ENCODE peak calls at places on chromosome 15, in seven cellular contexts. K is astrocyte of the spinal cord, C is endothelial cell of umbilical vein, Y is uterus, S is Panc1, Z is dorsolateral prefrontal cortex, G is A673. L is an unnamed sample.

GRCh38 chr15:31149987-31150386 is 48.5 kb upstream of the TRPM1 start:
- DNase-seq in K (no peak), C (no peak), Y (no peak), S (no peak), Z (no peak), G (no peak), L (no peak)

GRCh38 chr15:51861557-51862350 is 32.3 kb downstream of the TMOD3 start:
- DNase-seq in K (no peak), C (peak), Y (no peak), S (no peak), Z (no peak), G (no peak), L (no peak)

GRCh38 chr15:26294062-26294689 is 431.0 kb upstream of the ATP10A start:
- DNase-seq in K (no peak), C (no peak), Y (no peak), S (no peak), Z (no peak), G (no peak), L (no peak)

GRCh38 chr15:85976986-85977385 is 102.7 kb upstream of the AGBL1 start:
- DNase-seq in K (peak), C (no peak), Y (no peak), S (no peak), Z (no peak), G (no peak), L (no peak)

GRCh38 chr15:31125061-31125460 is 23.5 kb upstream of the TRPM1 start:
- DNase-seq in K (no peak), C (no peak), Y (no peak), S (no peak), Z (no peak), G (no peak), L (no peak)

GRCh38 chr15:57849332-57849731 is 142.8 kb downstream of the POLR2M start:
- DNase-seq in K (no peak), C (no peak), Y (no peak), S (no peak), Z (no peak), G (no peak), L (no peak)

GRCh38 chr15:91521996-91522395 is 331.5 kb upstream of the SLCO3A1 start:
- DNase-seq in K (peak), C (no peak), Y (no peak), S (no peak), Z (no peak), G (no peak), L (no peak)

GRCh38 chr15:66748320-66748779 is 46.3 kb downstream of the SMAD6 start:
- DNase-seq in K (peak), C (peak), Y (no peak), S (no peak), Z (no peak), G (no peak), L (no peak)

GRCh38 chr15:63943829-63944680 is 102.2 kb downstream of the DAPK2 start:
- DNase-seq in K (no peak), C (no peak), Y (no peak), S (no peak), Z (no peak), G (no peak), L (no peak)

GRCh38 chr15:65101418-65101890 is 13.5 kb downstream of the UBAP1L start:
- DNase-seq in K (peak), C (peak), Y (peak), S (peak), Z (peak), G (peak), L (no peak)

GRCh38 chr15:63048986-63049665 is 6.6 kb downstream of the TPM1 start:
- DNase-seq in K (peak), C (peak), Y (no peak), S (no peak), Z (peak), G (peak), L (no peak)

GRCh38 chr15:51876169-51876568 is 46.7 kb downstream of the TMOD3 start:
- DNase-seq in K (no peak), C (no peak), Y (no peak), S (no peak), Z (no peak), G (no peak), L (no peak)

GRCh38 chr15:59420986-59421618 is 16.9 kb upstream of the FAM81A start:
- DNase-seq in K (peak), C (peak), Y (no peak), S (no peak), Z (no peak), G (peak), L (no peak)
- TF ChIP-seq CTCF in K (no peak), C (no peak), Y (no peak), S (no peak), Z (no peak), G (no peak), L (no peak)

GRCh38 chr15:44535509-44536297 is 1.2 kb upstream of the EIF3J start:
- DNase-seq in K (no peak), C (no peak), Y (peak), S (no peak), Z (no peak), G (no peak), L (peak)

GRCh38 chr15:44535092-44535491 is 1.9 kb upstream of the EIF3J start:
- DNase-seq in K (no peak), C (no peak), Y (no peak), S (no peak), Z (no peak), G (no peak), L (no peak)

GRCh38 chr15:44530653-44531052 is 6.3 kb upstream of the EIF3J start:
- DNase-seq in K (no peak), C (no peak), Y (no peak), S (no peak), Z (no peak), G (no peak), L (no peak)

GRCh38 chr15:44529864-44530604 is 6.9 kb upstream of the EIF3J start:
- DNase-seq in K (no peak), C (no peak), Y (no peak), S (no peak), Z (no peak), G (no peak), L (no peak)

GRCh38 chr15:44532689-44533088 is 4.3 kb upstream of the EIF3J start:
- DNase-seq in K (no peak), C (no peak), Y (no peak), S (no peak), Z (no peak), G (peak), L (no peak)
- TF ChIP-seq CTCF in K (no peak), C (peak), Y (no peak), S (peak), Z (no peak), G (peak), L (no peak)

GRCh38 chr15:75034615-75035014 is 11.2 kb downstream of the PPCDC start:
- DNase-seq in K (no peak), C (no peak), Y (no peak), S (no peak), Z (no peak), G (no peak), L (no peak)
- TF ChIP-seq CTCF in K (no peak), C (no peak), Y (no peak), S (no peak), Z (no peak), G (no peak), L (no peak)

DNA sequence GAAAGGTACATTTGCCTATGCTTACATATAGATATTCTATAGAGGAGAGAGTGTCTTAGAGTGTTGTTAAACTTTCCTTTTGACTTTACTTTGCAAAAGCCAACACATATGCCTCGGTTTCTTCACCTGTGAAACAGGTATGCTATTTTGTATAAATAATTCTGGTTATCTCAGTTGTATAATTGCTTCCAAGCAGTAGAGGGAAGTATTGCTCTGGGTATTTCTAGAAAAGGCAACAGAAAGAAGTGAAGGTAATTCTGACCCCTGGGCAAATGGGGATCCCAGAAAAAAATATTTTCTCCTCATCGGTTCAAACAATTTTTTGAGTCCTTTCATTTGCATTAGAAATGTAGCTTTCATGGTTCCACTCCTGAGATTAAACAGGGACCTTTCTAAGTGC is 216.5 kb upstream of the SEMA6D start:
- DNase-seq in K (no peak), C (no peak), Y (no peak), S (no peak), Z (no peak), G (no peak), L (no peak)
- TF ChIP-seq CTCF in K (no peak), C (no peak), Y (no peak), S (no peak), Z (no peak), G (peak), L (no peak)

DNA sequence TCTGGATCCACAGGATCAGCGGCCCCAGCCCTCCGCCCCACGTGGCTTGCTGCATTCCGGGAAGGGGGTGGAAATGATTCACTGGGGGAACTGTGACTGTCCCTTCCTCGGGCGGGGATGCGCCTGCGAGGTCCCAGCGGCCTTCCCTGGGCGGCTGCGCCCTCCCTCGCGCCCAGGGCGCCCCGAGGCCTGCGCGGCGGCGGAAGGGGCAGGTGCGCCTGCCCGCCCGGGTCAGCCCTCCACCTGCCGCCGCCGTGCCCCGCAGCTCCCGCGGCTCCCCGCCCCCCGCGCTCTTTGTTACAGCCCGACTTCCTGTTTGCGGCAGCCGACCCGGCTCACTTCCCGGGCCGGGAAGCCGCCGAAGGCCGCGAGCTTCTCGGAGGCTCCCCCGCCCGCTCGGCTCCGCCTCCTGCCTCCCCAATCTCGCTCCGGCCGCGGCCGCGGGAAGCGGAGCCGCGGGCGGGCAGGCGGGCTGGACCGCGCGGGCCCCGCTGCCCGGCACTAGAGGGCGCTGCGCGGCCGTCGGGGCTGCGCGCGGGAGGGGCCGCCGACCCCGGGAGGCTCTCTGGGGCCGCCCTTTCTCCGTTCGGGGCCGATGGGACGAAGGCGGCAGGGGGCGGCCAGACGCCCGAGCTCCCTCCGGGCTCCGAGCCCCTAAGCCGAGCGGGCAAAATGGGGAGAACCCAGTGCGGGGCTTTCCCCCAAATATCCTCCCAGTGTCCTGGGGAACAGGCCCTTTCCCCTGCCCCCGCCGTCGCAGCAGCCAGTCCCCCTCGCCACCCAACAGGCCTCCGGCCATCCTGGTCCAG is 11.5 kb upstream of the CHAC1 start:
- DNase-seq in K (peak), C (peak), Y (peak), S (no peak), Z (peak), G (peak), L (peak)
- TF ChIP-seq CTCF in K (peak), C (peak), Y (peak), S (peak), Z (peak), G (peak), L (no peak)

GRCh38 chr15:88913017-88913849 is at the start of gene MFGE8:
- DNase-seq in K (peak), C (peak), Y (peak), S (no peak), Z (peak), G (peak), L (peak)
- TF ChIP-seq CTCF in K (no peak), C (peak), Y (peak), S (no peak), Z (no peak), G (peak), L (no peak)

GRCh38 chr15:94414921-94415320 is 183.6 kb downstream of the MCTP2 start:
- DNase-seq in K (no peak), C (no peak), Y (no peak), S (no peak), Z (no peak), G (no peak), L (no peak)

GRCh38 chr15:94416829-94417228 is 185.5 kb downstream of the MCTP2 start:
- DNase-seq in K (no peak), C (no peak), Y (no peak), S (no peak), Z (no peak), G (no peak), L (no peak)

GRCh38 chr15:94411279-94411678 is 179.9 kb downstream of the MCTP2 start:
- DNase-seq in K (no peak), C (no peak), Y (no peak), S (no peak), Z (no peak), G (peak), L (no peak)

GRCh38 chr15:94417464-94418293 is 186.3 kb downstream of the MCTP2 start:
- DNase-seq in K (no peak), C (no peak), Y (no peak), S (no peak), Z (no peak), G (no peak), L (no peak)

GRCh38 chr15:94412979-94413741 is 181.8 kb downstream of the MCTP2 start:
- DNase-seq in K (peak), C (peak), Y (no peak), S (peak), Z (no peak), G (peak), L (no peak)
- TF ChIP-seq CTCF in K (peak), C (peak), Y (peak), S (peak), Z (peak), G (peak), L (no peak)

L was measured in activated B cell treated with CpG ODN at 0.5 μM for 24 hours.